ENCODE peak calls at places on chromosome 3, in four cellular contexts. Z, K, W and V are unnamed samples.

GRCh38 chr3:13278783-13279531 is 141.2 kb downstream of the NUP210 start:
- DNase-seq in K (no peak), W (no peak), Z (peak; percentile 37), V (no peak)

GRCh38 chr3:99651561-99651960 is 13.2 kb downstream of the COL8A1 start:
- DNase-seq in K (peak; percentile 19), W (peak; percentile 65), Z (peak; percentile 78), V (peak; percentile 67)

GRCh38 chr3:11913316-11913715 is 66.6 kb upstream of the TAMM41 start:
- DNase-seq in W (no peak), Z (no peak), K (no peak), V (no peak)

GRCh38 chr3:82743196-82743595 is 981.8 kb upstream of the GBE1 start:
- DNase-seq in Z (no peak), K (no peak), W (no peak), V (no peak)

GRCh38 chr3:98188553-98188952 is 22.1 kb downstream of the OR5H15 start:
- DNase-seq in W (no peak), Z (no peak), K (peak; percentile 7), V (no peak)

GRCh38 chr3:154220462-154220861 is 99.3 kb downstream of the ARHGEF26 start:
- DNase-seq in K (no peak), Z (no peak), W (no peak), V (no peak)

GRCh38 chr3:130787422-130788068 is 40.9 kb upstream of the PIK3R4 start:
- DNase-seq in Z (no peak), W (no peak), K (no peak), V (no peak)

GRCh38 chr3:128068156-128068620 is 16.0 kb downstream of the SEC61A1 start:
- DNase-seq in W (no peak), Z (no peak), K (peak; percentile 44), V (no peak)

GRCh38 chr3:186425788-186426730 is 64.0 kb upstream of the DGKG start:
- DNase-seq in Z (no peak), K (peak; percentile 20), W (no peak), V (no peak)

GRCh38 chr3:99474776-99475175 is 163.6 kb upstream of the COL8A1 start:
- DNase-seq in W (no peak), Z (no peak), K (no peak), V (no peak)

GRCh38 chr3:115251509-115251908 is 104.4 kb upstream of the ZBTB20 start:
- DNase-seq in W (no peak), Z (no peak), K (no peak), V (no peak)

GRCh38 chr3:185824467-185825378 is at the start of gene IGF2BP2:
- DNase-seq in K (peak; percentile 70), Z (peak; percentile 66), W (peak; percentile 77), V (peak; percentile 66)

DNA sequence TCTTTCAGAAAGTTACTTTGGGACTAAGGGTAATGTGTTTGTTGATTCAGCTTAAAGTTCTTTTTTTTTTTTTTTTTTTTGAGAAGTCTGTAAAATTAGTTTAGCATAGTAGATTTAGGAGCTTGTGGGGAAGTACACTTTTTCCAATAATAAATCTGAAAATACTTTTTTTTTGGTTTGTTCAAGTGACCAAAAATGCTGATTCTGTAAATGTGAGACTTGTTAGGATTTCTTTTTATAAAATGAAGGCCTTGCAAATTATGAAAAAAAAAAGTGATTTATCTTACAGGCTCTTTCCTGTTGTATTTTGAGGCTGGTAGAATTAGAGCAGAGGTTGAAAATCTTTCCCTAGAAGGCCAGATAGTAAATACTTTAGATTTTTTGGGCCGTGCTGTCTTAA is 7.6 kb downstream of the OXNAD1 start:
- DNase-seq in Z (no peak), K (no peak), W (no peak), V (no peak)
- H3K4me1 ChIP-seq in Z (peaks cover 8% of the 10 kb centered on the region), K (no peaks in the 10 kb centered on the region), W (no peaks in the 10 kb centered on the region), V (no peaks in the 10 kb centered on the region)

DNA sequence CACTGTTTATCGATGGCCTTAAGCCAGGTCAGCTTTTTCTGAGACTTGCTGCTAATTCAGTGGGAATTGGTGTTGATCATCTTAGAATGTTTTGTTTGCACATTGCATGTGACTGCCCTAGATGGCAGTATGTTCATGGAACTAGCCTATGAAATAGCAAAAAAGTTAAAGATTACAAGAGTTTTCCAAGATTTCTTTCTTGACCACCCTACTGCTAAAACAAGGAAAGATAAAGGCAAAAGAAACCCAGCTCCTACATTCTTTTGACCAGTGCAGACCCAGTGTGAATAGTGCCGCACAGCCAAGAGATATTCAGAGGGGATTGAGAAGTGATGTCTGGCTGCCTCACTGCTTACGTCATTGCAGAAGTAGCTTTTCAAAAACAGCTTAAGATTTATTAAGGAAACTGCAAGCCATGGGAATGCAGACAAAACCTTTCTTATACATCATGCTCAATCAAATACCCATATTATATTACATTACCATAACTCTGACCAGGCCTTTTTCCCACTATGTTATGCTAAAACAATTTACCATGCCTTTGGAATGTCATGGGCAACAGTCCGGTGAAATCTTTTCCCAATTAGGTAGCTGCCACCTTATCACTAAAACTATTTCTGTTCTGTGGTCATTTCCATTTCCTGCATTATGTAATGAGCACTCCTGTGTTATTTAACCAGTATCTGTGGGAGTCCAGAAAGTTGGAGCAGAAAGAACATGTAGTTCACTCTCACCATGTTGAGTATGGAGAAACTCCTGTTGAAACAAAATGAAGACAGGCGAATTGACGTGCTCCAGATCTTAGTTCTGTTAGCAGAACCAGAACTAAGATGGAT is 6.0 kb downstream of the PHLDB2 start:
- DNase-seq in Z (no peak), W (peak; percentile 19), K (peak; percentile 26), V (no peak)
- H3K4me1 ChIP-seq in Z (peaks cover 85% of the 10 kb centered on the region), W (no peaks in the 10 kb centered on the region), K (peaks cover 89% of the 10 kb centered on the region), V (peaks cover 86% of the 10 kb centered on the region)

GRCh38 chr3:194279701-194280360 is 71.3 kb downstream of the CPN2 start:
- DNase-seq in K (no peak), Z (peak; percentile 53), W (peak; percentile 9), V (peak; percentile 36)

GRCh38 chr3:194281766-194282165 is 69.4 kb downstream of the CPN2 start:
- DNase-seq in Z (peak; percentile 16), K (no peak), W (no peak), V (peak; percentile 18)

GRCh38 chr3:194279106-194279505 is 72.0 kb downstream of the CPN2 start:
- DNase-seq in Z (peak; percentile 53), K (no peak), W (peak; percentile 15), V (peak; percentile 46)

GRCh38 chr3:194281306-194281705 is 69.8 kb downstream of the CPN2 start:
- DNase-seq in K (no peak), Z (peak; percentile 46), W (peak; percentile 12), V (peak; percentile 34)

DNA sequence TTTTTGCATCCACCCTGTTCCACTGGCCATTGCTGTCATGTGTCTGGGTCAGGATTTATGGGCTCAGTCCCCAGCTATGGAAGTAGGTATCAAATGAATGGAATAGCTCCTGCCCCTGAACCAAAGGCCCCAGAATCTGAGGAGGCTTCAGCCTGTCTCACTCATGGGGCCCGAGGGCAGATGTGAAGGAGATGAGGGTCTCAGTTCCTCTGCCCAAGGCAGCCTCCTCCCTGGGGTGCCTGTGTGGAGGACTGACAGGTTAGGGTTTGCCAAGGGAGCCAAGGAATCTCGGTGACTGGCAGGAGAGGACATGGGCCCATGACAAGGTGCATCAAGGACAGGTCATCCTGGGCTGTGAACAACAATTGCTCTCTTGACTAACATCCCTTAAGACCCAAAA is 70.4 kb downstream of the CPN2 start:
- DNase-seq in Z (peak; percentile 40), K (no peak), W (peak; percentile 11), V (peak; percentile 40)
- H3K4me1 ChIP-seq in Z (peaks cover 41% of the 10 kb centered on the region), K (peaks cover 5% of the 10 kb centered on the region), W (peaks cover 43% of the 10 kb centered on the region), V (no peaks in the 10 kb centered on the region)

GRCh38 chr3:63980830-63981498 is 42.3 kb downstream of the PSMD6 start:
- DNase-seq in W (no peak), K (no peak), Z (no peak), V (no peak)
- H3K4me1 ChIP-seq in W (peaks cover 5% of the 10 kb centered on the region), K (peaks cover 10% of the 10 kb centered on the region), Z (peaks cover 33% of the 10 kb centered on the region), V (no peaks in the 10 kb centered on the region)